ENCODE peak calls at places on chromosomes 12 and 14, in nine cellular contexts. G is fibroblast of pulmonary artery, B is upper lobe of right lung, F is tibial artery, Y is AG10803, M is heart left ventricle, E is left ventricle myocardium inferior, D is PC-3, A is endodermal cell. T is an unnamed sample.

GRCh38 chr12:125683748-125684381 is 618.6 kb downstream of the AACS start:
- DNase-seq in G (no peak), B (peak), F (no peak), Y (no peak), M (no peak), E (no peak), D (no peak), A (peak), T (no peak)

GRCh38 chr12:9237286-9237685 is 29.1 kb upstream of the PZP start:
- DNase-seq in G (no peak), B (no peak), F (no peak), Y (no peak), M (no peak), E (no peak), D (no peak), A (no peak), T (no peak)

GRCh38 chr12:58285551-58285950 is 344.2 kb downstream of the ATP23 start:
- DNase-seq in G (no peak), B (no peak), F (no peak), Y (no peak), M (no peak), E (no peak), D (no peak), A (peak), T (no peak)

GRCh38 chr12:1803736-1804135 is 16.6 kb upstream of the LRTM2 start:
- DNase-seq in G (no peak), B (no peak), F (no peak), Y (no peak), M (no peak), E (no peak), D (no peak), A (no peak), T (no peak)

GRCh38 chr12:69240625-69240984 is 1.2 kb downstream of the CPSF6 start:
- DNase-seq in G (no peak), B (no peak), F (no peak), Y (no peak), M (no peak), E (no peak), D (no peak), A (peak), T (no peak)

GRCh38 chr12:47820631-47821345 is 1.1 kb upstream of the HDAC7 start:
- DNase-seq in G (peak), B (peak), F (peak), Y (peak), M (peak), E (peak), D (peak), A (peak), T (peak)

GRCh38 chr14:30214456-30215090 is 286.9 kb upstream of the PRKD1 start:
- DNase-seq in G (peak), B (no peak), F (no peak), Y (peak), M (no peak), E (no peak), D (peak), A (peak), T (no peak)

GRCh38 chr12:56487448-56488040 is 417 bp downstream of the GLS2 start:
- DNase-seq in G (peak), B (peak), F (peak), Y (no peak), M (no peak), E (no peak), D (peak), A (peak), T (no peak)

GRCh38 chr12:125185740-125186470 is 120.7 kb downstream of the AACS start:
- DNase-seq in G (peak), B (peak), F (peak), Y (peak), M (peak), E (peak), D (peak), A (peak), T (no peak)

GRCh38 chr12:130803707-130804106 is 35.3 kb downstream of the STX2 start:
- DNase-seq in G (peak), B (no peak), F (no peak), Y (peak), M (no peak), E (no peak), D (peak), A (no peak), T (peak)

GRCh38 chr14:47917344-47917954 is 242.0 kb upstream of the MDGA2 start:
- DNase-seq in G (peak), B (no peak), F (no peak), Y (no peak), M (no peak), E (no peak), D (peak), A (peak), T (no peak)

GRCh38 chr12:123111498-123112165 is 39.3 kb downstream of the PITPNM2 start:
- DNase-seq in G (no peak), B (no peak), F (no peak), Y (no peak), M (no peak), E (no peak), D (no peak), A (peak), T (no peak)

GRCh38 chr12:109606261-109607028 is 32.9 kb downstream of the MVK start:
- DNase-seq in G (no peak), B (no peak), F (no peak), Y (no peak), M (peak), E (peak), D (no peak), A (peak), T (no peak)

GRCh38 chr14:88470542-88471440 is 84.0 kb downstream of the PTPN21 start:
- DNase-seq in G (peak), B (no peak), F (no peak), Y (no peak), M (no peak), E (no peak), D (peak), A (no peak), T (no peak)

GRCh38 chr14:87712386-87713113 is 280.4 kb downstream of the GALC start:
- DNase-seq in G (no peak), B (no peak), F (no peak), Y (no peak), M (no peak), E (no peak), D (no peak), A (peak), T (no peak)

GRCh38 chr14:30069536-30069935 is 141.9 kb upstream of the PRKD1 start:
- DNase-seq in G (no peak), B (no peak), F (no peak), Y (peak), M (no peak), E (no peak), D (no peak), A (no peak), T (no peak)

GRCh38 chr12:122312926-122313325 is 46.6 kb upstream of the VPS33A start:
- DNase-seq in G (no peak), B (no peak), F (no peak), Y (no peak), M (no peak), E (no peak), D (no peak), A (no peak), T (no peak)

GRCh38 chr14:97262336-97262735 is 465.2 kb downstream of the VRK1 start:
- DNase-seq in G (no peak), B (no peak), F (no peak), Y (no peak), M (no peak), E (no peak), D (no peak), A (no peak), T (no peak)

GRCh38 chr12:98594050-98594853 is 766 bp downstream of the SLC25A3 start:
- DNase-seq in G (no peak), B (peak), F (peak), Y (peak), M (peak), E (peak), D (peak), A (peak), T (no peak)

GRCh38 chr12:50287271-50287670 is 4.0 kb upstream of the LIMA1 start:
- DNase-seq in G (no peak), B (no peak), F (no peak), Y (peak), M (no peak), E (no peak), D (no peak), A (no peak), T (no peak)
- H3K4me3 ChIP-seq in G (no peak), B (no peak), F (no peak), Y (no peak), M (no peak), E (no peak), D (no peak), A (no peak), T (no peak)

GRCh38 chr12:6937481-6938352 is 5.9 kb upstream of the RNU7-1 start:
- DNase-seq in G (peak), B (peak), F (peak), Y (peak), M (peak), E (peak), D (peak), A (peak), T (peak)
- TF ChIP-seq CTCF in G (peak), B (peak), F (peak), Y (peak), M (peak), E (peak), D (peak), A (peak), T (peak)

DNA sequence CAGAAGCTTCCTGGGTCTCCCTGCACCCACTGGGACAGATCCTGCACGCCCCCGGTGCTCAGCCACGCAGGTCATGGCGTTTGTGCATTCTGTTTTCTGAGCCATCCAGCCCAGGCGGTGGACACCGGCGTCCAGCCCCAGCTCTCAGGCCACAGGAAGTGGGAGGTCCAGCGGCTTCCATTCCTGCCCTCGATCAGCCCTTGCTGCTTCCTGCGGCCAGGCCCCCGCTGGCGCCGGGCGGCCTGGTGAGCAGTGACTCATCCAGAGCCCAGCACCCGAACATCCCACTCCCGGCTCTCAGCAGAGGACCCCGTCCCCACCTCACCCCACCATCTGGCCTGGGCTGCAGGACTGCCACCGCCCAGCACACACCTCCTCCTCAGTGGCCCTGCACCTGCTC is 18.0 kb upstream of the NUDT14 start:
- DNase-seq in G (peak), B (no peak), F (no peak), Y (no peak), M (peak), E (peak), D (no peak), A (no peak), T (no peak)
- H3K4me3 ChIP-seq in G (no peak), B (no peak), F (no peak), Y (no peak), M (no peak), E (peak), D (no peak), A (no peak), T (no peak)

DNA sequence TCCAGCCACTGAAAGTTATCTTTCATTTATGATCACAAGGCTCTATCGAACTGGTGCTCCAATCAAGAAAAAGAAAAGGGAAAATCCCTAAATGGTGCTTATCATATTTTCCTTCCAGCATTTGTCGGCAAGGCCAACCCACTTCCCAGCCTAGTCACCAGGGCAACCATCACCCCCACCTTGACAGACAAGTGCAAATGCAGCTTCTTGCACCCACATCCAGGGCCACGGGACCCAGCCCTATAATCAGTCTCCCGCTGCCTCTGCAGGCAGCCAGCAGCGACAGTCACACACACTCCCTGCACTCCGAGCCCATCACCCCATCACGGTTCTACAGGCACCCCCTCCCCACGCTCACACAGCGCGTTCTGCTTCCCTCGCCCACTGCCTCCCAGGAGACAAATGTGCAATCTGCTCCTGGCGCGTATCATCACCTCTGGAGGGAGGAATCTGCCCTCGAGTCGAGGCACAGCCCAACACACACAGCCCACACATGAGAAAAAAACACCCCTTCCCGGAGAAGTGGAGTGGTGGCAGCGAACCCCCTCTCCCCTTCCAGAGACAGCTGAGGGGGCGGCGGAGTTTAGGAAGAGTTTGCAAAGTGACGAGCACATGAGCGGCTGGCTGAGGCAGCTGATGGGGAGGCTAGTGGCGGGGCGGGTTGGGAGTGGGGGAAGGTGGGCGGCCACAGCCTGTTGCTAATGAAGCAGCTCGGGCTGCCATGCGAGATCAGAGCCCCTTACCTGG is 9.3 kb upstream of the PPP4R4 start:
- DNase-seq in G (no peak), B (peak), F (no peak), Y (no peak), M (no peak), E (no peak), D (no peak), A (peak), T (no peak)
- TF ChIP-seq CTCF in G (no peak), B (no peak), F (no peak), Y (no peak), M (no peak), E (no peak), D (no peak), A (no peak), T (no peak)

DNA sequence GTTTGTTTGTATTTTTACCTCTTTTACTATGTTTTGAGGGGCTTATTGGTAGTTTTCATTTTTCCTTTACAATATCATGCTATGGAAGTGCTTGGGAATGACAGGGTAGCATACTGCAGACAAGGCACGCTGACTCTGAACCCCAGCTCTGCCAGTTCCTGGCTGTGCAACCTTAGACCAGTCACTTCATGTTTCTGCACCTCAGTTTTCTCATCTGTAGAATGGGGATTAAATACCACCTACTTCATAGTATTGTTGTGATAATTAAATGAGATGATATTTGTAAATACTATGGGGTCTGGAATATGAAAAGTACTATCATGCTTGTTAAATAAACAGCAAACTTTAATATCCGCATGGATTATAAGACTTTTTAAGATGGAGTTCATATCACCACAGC is 35.4 kb downstream of the SRRM4 start:
- DNase-seq in G (no peak), B (no peak), F (no peak), Y (no peak), M (no peak), E (no peak), D (no peak), A (no peak), T (no peak)
- H3K4me3 ChIP-seq in G (no peak), B (no peak), F (no peak), Y (no peak), M (no peak), E (no peak), D (no peak), A (no peak), T (no peak)

GRCh38 chr14:92600318-92601053 is 86.9 kb downstream of the RIN3 start:
- DNase-seq in G (peak), B (no peak), F (no peak), Y (peak), M (no peak), E (no peak), D (peak), A (peak), T (peak)

GRCh38 chr14:92601757-92602417 is 88.3 kb downstream of the RIN3 start:
- DNase-seq in G (no peak), B (no peak), F (peak), Y (peak), M (no peak), E (no peak), D (no peak), A (no peak), T (no peak)

GRCh38 chr14:92601131-92601710 is 87.6 kb downstream of the RIN3 start:
- DNase-seq in G (no peak), B (no peak), F (no peak), Y (no peak), M (no peak), E (no peak), D (no peak), A (peak), T (no peak)

GRCh38 chr14:92605274-92605940 is 91.8 kb downstream of the RIN3 start:
- DNase-seq in G (no peak), B (no peak), F (no peak), Y (no peak), M (no peak), E (no peak), D (no peak), A (no peak), T (no peak)

GRCh38 chr14:92603309-92604257 is 90.0 kb downstream of the RIN3 start:
- DNase-seq in G (peak), B (peak), F (peak), Y (peak), M (peak), E (peak), D (peak), A (no peak), T (no peak)
- TF ChIP-seq CTCF in G (peak), B (no peak), F (peak), Y (peak), M (peak), E (peak), D (peak), A (peak), T (peak)

DNA sequence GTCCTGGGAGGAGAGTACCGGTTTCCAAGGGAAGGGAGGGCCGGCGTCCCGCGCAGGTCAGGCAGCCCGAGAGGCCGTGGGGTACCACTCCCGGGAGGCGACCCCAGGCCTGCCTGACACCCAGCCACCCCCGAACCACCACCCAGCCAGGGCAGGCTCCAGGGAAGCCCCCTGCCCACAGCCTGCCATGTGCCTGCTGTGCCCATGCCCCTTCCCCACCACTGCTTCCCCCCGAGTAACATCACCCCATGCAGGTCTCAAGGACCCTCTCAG is 2.3 kb downstream of the NUDT14 start:
- DNase-seq in G (no peak), B (no peak), F (no peak), Y (no peak), M (no peak), E (no peak), D (no peak), A (no peak), T (no peak)
- H3K4me3 ChIP-seq in G (no peak), B (no peak), F (no peak), Y (no peak), M (no peak), E (no peak), D (no peak), A (no peak), T (no peak)